ENCODE peak calls at places on chromosomes 4 and X, in nine cellular contexts. One of them, this sample, is unnamed.

GRCh38 chr4:125368161-125368560 is 53.4 kb downstream of the FAT4 start:
- DNase-seq in GM10248: no peak
- DNase-seq in activated T-helper 1 cell treated with anti-CD3 and anti-CD28 coated beads, Interleukin-12 subunit alpha, Interleukin-12 subunit beta, Interleukin-2, Interleukin-4 antibody, amounts not matched to agents 30 ng/mL and 10 ng/mL and 1 ng/mL, durations not matched to agents 14 hours and 24 hours and 36 hours: no peak
- DNase-seq in AG04449: no peak
- DNase-seq in heart left ventricle: no peak
- DNase-seq in GDM1: no peak
- DNase-seq in amniotic epithelial cell: peak
- DNase-seq in left ventricle myocardium superior: no peak
- DNase-seq in right atrium auricular region: no peak
- DNase-seq in this sample: no peak

GRCh38 chrX:76279007-76279406 is 106.1 kb downstream of the PBDC1 start:
- DNase-seq in GM10248: peak
- DNase-seq in activated T-helper 1 cell treated with anti-CD3 and anti-CD28 coated beads, Interleukin-12 subunit alpha, Interleukin-12 subunit beta, Interleukin-2, Interleukin-4 antibody, amounts not matched to agents 30 ng/mL and 10 ng/mL and 1 ng/mL, durations not matched to agents 14 hours and 24 hours and 36 hours: peak
- DNase-seq in AG04449: peak
- DNase-seq in heart left ventricle: no peak
- DNase-seq in GDM1: peak
- DNase-seq in amniotic epithelial cell: peak
- DNase-seq in left ventricle myocardium superior: no peak
- DNase-seq in right atrium auricular region: no peak
- DNase-seq in this sample: no peak

GRCh38 chr4:5955201-5955821 is 62.4 kb upstream of the CRMP1 start:
- DNase-seq in GM10248: no peak
- DNase-seq in activated T-helper 1 cell treated with anti-CD3 and anti-CD28 coated beads, Interleukin-12 subunit alpha, Interleukin-12 subunit beta, Interleukin-2, Interleukin-4 antibody, amounts not matched to agents 30 ng/mL and 10 ng/mL and 1 ng/mL, durations not matched to agents 14 hours and 24 hours and 36 hours: no peak
- DNase-seq in AG04449: no peak
- DNase-seq in heart left ventricle: no peak
- DNase-seq in GDM1: no peak
- DNase-seq in amniotic epithelial cell: no peak
- DNase-seq in left ventricle myocardium superior: no peak
- DNase-seq in right atrium auricular region: no peak
- DNase-seq in this sample: no peak

GRCh38 chr4:173493041-173493440 is 37.0 kb downstream of the HAND2 start:
- DNase-seq in GM10248: no peak
- DNase-seq in activated T-helper 1 cell treated with anti-CD3 and anti-CD28 coated beads, Interleukin-12 subunit alpha, Interleukin-12 subunit beta, Interleukin-2, Interleukin-4 antibody, amounts not matched to agents 30 ng/mL and 10 ng/mL and 1 ng/mL, durations not matched to agents 14 hours and 24 hours and 36 hours: no peak
- DNase-seq in AG04449: no peak
- DNase-seq in heart left ventricle: no peak
- DNase-seq in GDM1: no peak
- DNase-seq in amniotic epithelial cell: no peak
- DNase-seq in left ventricle myocardium superior: no peak
- DNase-seq in right atrium auricular region: no peak
- DNase-seq in this sample: peak

GRCh38 chrX:7828594-7828993 is 14.4 kb upstream of the VCX start:
- DNase-seq in GM10248: peak
- DNase-seq in activated T-helper 1 cell treated with anti-CD3 and anti-CD28 coated beads, Interleukin-12 subunit alpha, Interleukin-12 subunit beta, Interleukin-2, Interleukin-4 antibody, amounts not matched to agents 30 ng/mL and 10 ng/mL and 1 ng/mL, durations not matched to agents 14 hours and 24 hours and 36 hours: no peak
- DNase-seq in AG04449: no peak
- DNase-seq in heart left ventricle: no peak
- DNase-seq in GDM1: no peak
- DNase-seq in amniotic epithelial cell: no peak
- DNase-seq in left ventricle myocardium superior: no peak
- DNase-seq in right atrium auricular region: no peak
- DNase-seq in this sample: no peak

GRCh38 chrX:72002886-72003285 is 92.2 kb downstream of the NHSL2 start:
- DNase-seq in GM10248: no peak
- DNase-seq in activated T-helper 1 cell treated with anti-CD3 and anti-CD28 coated beads, Interleukin-12 subunit alpha, Interleukin-12 subunit beta, Interleukin-2, Interleukin-4 antibody, amounts not matched to agents 30 ng/mL and 10 ng/mL and 1 ng/mL, durations not matched to agents 14 hours and 24 hours and 36 hours: no peak
- DNase-seq in AG04449: no peak
- DNase-seq in heart left ventricle: no peak
- DNase-seq in GDM1: no peak
- DNase-seq in amniotic epithelial cell: no peak
- DNase-seq in left ventricle myocardium superior: no peak
- DNase-seq in right atrium auricular region: no peak
- DNase-seq in this sample: no peak

GRCh38 chr4:110614981-110615365 is 7.9 kb downstream of the PITX2 start:
- DNase-seq in GM10248: no peak
- DNase-seq in activated T-helper 1 cell treated with anti-CD3 and anti-CD28 coated beads, Interleukin-12 subunit alpha, Interleukin-12 subunit beta, Interleukin-2, Interleukin-4 antibody, amounts not matched to agents 30 ng/mL and 10 ng/mL and 1 ng/mL, durations not matched to agents 14 hours and 24 hours and 36 hours: no peak
- DNase-seq in AG04449: no peak
- DNase-seq in heart left ventricle: no peak
- DNase-seq in GDM1: no peak
- DNase-seq in amniotic epithelial cell: no peak
- DNase-seq in left ventricle myocardium superior: no peak
- DNase-seq in right atrium auricular region: no peak
- DNase-seq in this sample: no peak

GRCh38 chrX:11040976-11041375 is 70.2 kb upstream of the HCCS start:
- DNase-seq in GM10248: no peak
- DNase-seq in activated T-helper 1 cell treated with anti-CD3 and anti-CD28 coated beads, Interleukin-12 subunit alpha, Interleukin-12 subunit beta, Interleukin-2, Interleukin-4 antibody, amounts not matched to agents 30 ng/mL and 10 ng/mL and 1 ng/mL, durations not matched to agents 14 hours and 24 hours and 36 hours: no peak
- DNase-seq in AG04449: no peak
- DNase-seq in heart left ventricle: no peak
- DNase-seq in GDM1: no peak
- DNase-seq in amniotic epithelial cell: no peak
- DNase-seq in left ventricle myocardium superior: no peak
- DNase-seq in right atrium auricular region: no peak
- DNase-seq in this sample: no peak

GRCh38 chr4:14650127-14650526 is 352.2 kb upstream of the CPEB2 start:
- DNase-seq in GM10248: no peak
- DNase-seq in activated T-helper 1 cell treated with anti-CD3 and anti-CD28 coated beads, Interleukin-12 subunit alpha, Interleukin-12 subunit beta, Interleukin-2, Interleukin-4 antibody, amounts not matched to agents 30 ng/mL and 10 ng/mL and 1 ng/mL, durations not matched to agents 14 hours and 24 hours and 36 hours: no peak
- DNase-seq in AG04449: no peak
- DNase-seq in heart left ventricle: no peak
- DNase-seq in GDM1: no peak
- DNase-seq in amniotic epithelial cell: peak
- DNase-seq in left ventricle myocardium superior: no peak
- DNase-seq in right atrium auricular region: no peak
- DNase-seq in this sample: no peak

GRCh38 chrX:11100281-11101035 is 10.7 kb upstream of the HCCS start:
- DNase-seq in GM10248: no peak
- DNase-seq in activated T-helper 1 cell treated with anti-CD3 and anti-CD28 coated beads, Interleukin-12 subunit alpha, Interleukin-12 subunit beta, Interleukin-2, Interleukin-4 antibody, amounts not matched to agents 30 ng/mL and 10 ng/mL and 1 ng/mL, durations not matched to agents 14 hours and 24 hours and 36 hours: no peak
- DNase-seq in AG04449: peak
- DNase-seq in heart left ventricle: no peak
- DNase-seq in GDM1: no peak
- DNase-seq in amniotic epithelial cell: peak
- DNase-seq in left ventricle myocardium superior: no peak
- DNase-seq in right atrium auricular region: no peak
- DNase-seq in this sample: no peak

GRCh38 chr4:24753519-24753918 is 41.9 kb upstream of the SOD3 start:
- DNase-seq in GM10248: no peak
- DNase-seq in activated T-helper 1 cell treated with anti-CD3 and anti-CD28 coated beads, Interleukin-12 subunit alpha, Interleukin-12 subunit beta, Interleukin-2, Interleukin-4 antibody, amounts not matched to agents 30 ng/mL and 10 ng/mL and 1 ng/mL, durations not matched to agents 14 hours and 24 hours and 36 hours: no peak
- DNase-seq in AG04449: no peak
- DNase-seq in heart left ventricle: no peak
- DNase-seq in GDM1: no peak
- DNase-seq in amniotic epithelial cell: no peak
- DNase-seq in left ventricle myocardium superior: no peak
- DNase-seq in right atrium auricular region: no peak
- DNase-seq in this sample: no peak

GRCh38 chrX:120251471-120252011 is 929 bp downstream of the ZBTB33 start:
- DNase-seq in GM10248: peak
- DNase-seq in activated T-helper 1 cell treated with anti-CD3 and anti-CD28 coated beads, Interleukin-12 subunit alpha, Interleukin-12 subunit beta, Interleukin-2, Interleukin-4 antibody, amounts not matched to agents 30 ng/mL and 10 ng/mL and 1 ng/mL, durations not matched to agents 14 hours and 24 hours and 36 hours: peak
- DNase-seq in AG04449: no peak
- DNase-seq in heart left ventricle: no peak
- DNase-seq in GDM1: no peak
- DNase-seq in amniotic epithelial cell: no peak
- DNase-seq in left ventricle myocardium superior: peak
- DNase-seq in right atrium auricular region: no peak
- DNase-seq in this sample: no peak

GRCh38 chrX:30938295-30938694 is 49.2 kb upstream of the TAB3 start:
- DNase-seq in GM10248: no peak
- DNase-seq in activated T-helper 1 cell treated with anti-CD3 and anti-CD28 coated beads, Interleukin-12 subunit alpha, Interleukin-12 subunit beta, Interleukin-2, Interleukin-4 antibody, amounts not matched to agents 30 ng/mL and 10 ng/mL and 1 ng/mL, durations not matched to agents 14 hours and 24 hours and 36 hours: no peak
- DNase-seq in AG04449: no peak
- DNase-seq in heart left ventricle: no peak
- DNase-seq in GDM1: no peak
- DNase-seq in amniotic epithelial cell: no peak
- DNase-seq in left ventricle myocardium superior: no peak
- DNase-seq in right atrium auricular region: no peak
- DNase-seq in this sample: no peak

GRCh38 chr4:168636506-168637176 is 139.8 kb downstream of the PALLD start:
- DNase-seq in GM10248: no peak
- DNase-seq in activated T-helper 1 cell treated with anti-CD3 and anti-CD28 coated beads, Interleukin-12 subunit alpha, Interleukin-12 subunit beta, Interleukin-2, Interleukin-4 antibody, amounts not matched to agents 30 ng/mL and 10 ng/mL and 1 ng/mL, durations not matched to agents 14 hours and 24 hours and 36 hours: no peak
- DNase-seq in AG04449: no peak
- DNase-seq in heart left ventricle: no peak
- DNase-seq in GDM1: no peak
- DNase-seq in amniotic epithelial cell: peak
- DNase-seq in left ventricle myocardium superior: no peak
- DNase-seq in right atrium auricular region: no peak
- DNase-seq in this sample: no peak

GRCh38 chrX:86171366-86171765 is 23.1 kb downstream of the DACH2 start:
- DNase-seq in GM10248: no peak
- DNase-seq in activated T-helper 1 cell treated with anti-CD3 and anti-CD28 coated beads, Interleukin-12 subunit alpha, Interleukin-12 subunit beta, Interleukin-2, Interleukin-4 antibody, amounts not matched to agents 30 ng/mL and 10 ng/mL and 1 ng/mL, durations not matched to agents 14 hours and 24 hours and 36 hours: no peak
- DNase-seq in AG04449: no peak
- DNase-seq in heart left ventricle: no peak
- DNase-seq in GDM1: no peak
- DNase-seq in amniotic epithelial cell: peak
- DNase-seq in left ventricle myocardium superior: no peak
- DNase-seq in right atrium auricular region: no peak
- DNase-seq in this sample: no peak

GRCh38 chr4:53840643-53841042 is 223.8 kb downstream of the CHIC2 start:
- DNase-seq in GM10248: no peak
- DNase-seq in activated T-helper 1 cell treated with anti-CD3 and anti-CD28 coated beads, Interleukin-12 subunit alpha, Interleukin-12 subunit beta, Interleukin-2, Interleukin-4 antibody, amounts not matched to agents 30 ng/mL and 10 ng/mL and 1 ng/mL, durations not matched to agents 14 hours and 24 hours and 36 hours: no peak
- DNase-seq in AG04449: no peak
- DNase-seq in heart left ventricle: no peak
- DNase-seq in GDM1: no peak
- DNase-seq in amniotic epithelial cell: peak
- DNase-seq in left ventricle myocardium superior: no peak
- DNase-seq in right atrium auricular region: no peak
- DNase-seq in this sample: no peak

GRCh38 chr4:78477276-78477675 is 74.3 kb upstream of the ANXA3 start:
- DNase-seq in GM10248: no peak
- DNase-seq in activated T-helper 1 cell treated with anti-CD3 and anti-CD28 coated beads, Interleukin-12 subunit alpha, Interleukin-12 subunit beta, Interleukin-2, Interleukin-4 antibody, amounts not matched to agents 30 ng/mL and 10 ng/mL and 1 ng/mL, durations not matched to agents 14 hours and 24 hours and 36 hours: no peak
- DNase-seq in AG04449: peak
- DNase-seq in heart left ventricle: no peak
- DNase-seq in GDM1: no peak
- DNase-seq in amniotic epithelial cell: peak
- DNase-seq in left ventricle myocardium superior: no peak
- DNase-seq in right atrium auricular region: no peak
- DNase-seq in this sample: no peak

GRCh38 chrX:49756692-49757091 is 60.9 kb upstream of the PAGE1 start:
- DNase-seq in GM10248: no peak
- DNase-seq in activated T-helper 1 cell treated with anti-CD3 and anti-CD28 coated beads, Interleukin-12 subunit alpha, Interleukin-12 subunit beta, Interleukin-2, Interleukin-4 antibody, amounts not matched to agents 30 ng/mL and 10 ng/mL and 1 ng/mL, durations not matched to agents 14 hours and 24 hours and 36 hours: no peak
- DNase-seq in AG04449: no peak
- DNase-seq in heart left ventricle: no peak
- DNase-seq in GDM1: no peak
- DNase-seq in amniotic epithelial cell: no peak
- DNase-seq in left ventricle myocardium superior: no peak
- DNase-seq in right atrium auricular region: no peak
- DNase-seq in this sample: no peak

This sample was measured in esophagus muscularis mucosa.